ENCODE peak calls at places on chromosomes 13 and 19, in nine cellular contexts. One of them, this sample, is unnamed.

GRCh38 chr13:31786011-31786410 is 46.7 kb downstream of the RXFP2 start:
- DNase-seq in iris pigment epithelial cell: peak
- DNase-seq in activated CD8-positive, alpha-beta memory T cell treated with anti-CD3 and anti-CD28 coated beads for 1 hour: no peak
- DNase-seq in activated CD8-positive, alpha-beta T cell treated with anti-CD3 and anti-CD28 coated beads, Interleukin-2, amount 10 ng/mL, durations not matched to agents 7 days and 5 days: no peak
- DNase-seq in NCI-H2029: no peak
- DNase-seq in stimulated activated CD4-positive, alpha-beta T cell treated with anti-CD3 and anti-CD28 coated beads, Interleukin-2, amount 100 ng/mL, for 24 hours: no peak
- DNase-seq in colonic mucosa: no peak
- DNase-seq in upper lobe of left lung: no peak
- DNase-seq in midbrain: no peak
- DNase-seq in this sample: peak

GRCh38 chr19:9885077-9885552 is 50.0 kb downstream of the PIN1 start:
- DNase-seq in iris pigment epithelial cell: peak
- DNase-seq in activated CD8-positive, alpha-beta memory T cell treated with anti-CD3 and anti-CD28 coated beads for 1 hour: no peak
- DNase-seq in activated CD8-positive, alpha-beta T cell treated with anti-CD3 and anti-CD28 coated beads, Interleukin-2, amount 10 ng/mL, durations not matched to agents 7 days and 5 days: no peak
- DNase-seq in NCI-H2029: no peak
- DNase-seq in stimulated activated CD4-positive, alpha-beta T cell treated with anti-CD3 and anti-CD28 coated beads, Interleukin-2, amount 100 ng/mL, for 24 hours: no peak
- DNase-seq in colonic mucosa: no peak
- DNase-seq in upper lobe of left lung: no peak
- DNase-seq in midbrain: peak
- DNase-seq in this sample: peak

GRCh38 chr13:24671367-24672117 is 8.7 kb upstream of the ATP12A start:
- DNase-seq in iris pigment epithelial cell: peak
- DNase-seq in activated CD8-positive, alpha-beta memory T cell treated with anti-CD3 and anti-CD28 coated beads for 1 hour: no peak
- DNase-seq in activated CD8-positive, alpha-beta T cell treated with anti-CD3 and anti-CD28 coated beads, Interleukin-2, amount 10 ng/mL, durations not matched to agents 7 days and 5 days: peak
- DNase-seq in NCI-H2029: peak
- DNase-seq in stimulated activated CD4-positive, alpha-beta T cell treated with anti-CD3 and anti-CD28 coated beads, Interleukin-2, amount 100 ng/mL, for 24 hours: no peak
- DNase-seq in colonic mucosa: peak
- DNase-seq in upper lobe of left lung: no peak
- DNase-seq in midbrain: peak
- DNase-seq in this sample: peak

GRCh38 chr13:54366728-54367127 is 1338.1 kb downstream of the OLFM4 start:
- DNase-seq in iris pigment epithelial cell: no peak
- DNase-seq in activated CD8-positive, alpha-beta memory T cell treated with anti-CD3 and anti-CD28 coated beads for 1 hour: no peak
- DNase-seq in activated CD8-positive, alpha-beta T cell treated with anti-CD3 and anti-CD28 coated beads, Interleukin-2, amount 10 ng/mL, durations not matched to agents 7 days and 5 days: no peak
- DNase-seq in NCI-H2029: no peak
- DNase-seq in stimulated activated CD4-positive, alpha-beta T cell treated with anti-CD3 and anti-CD28 coated beads, Interleukin-2, amount 100 ng/mL, for 24 hours: no peak
- DNase-seq in colonic mucosa: no peak
- DNase-seq in upper lobe of left lung: no peak
- DNase-seq in midbrain: no peak
- DNase-seq in this sample: no peak

GRCh38 chr13:51714663-51715168 is 89.2 kb downstream of the DHRS12 start:
- DNase-seq in iris pigment epithelial cell: peak
- DNase-seq in activated CD8-positive, alpha-beta memory T cell treated with anti-CD3 and anti-CD28 coated beads for 1 hour: no peak
- DNase-seq in activated CD8-positive, alpha-beta T cell treated with anti-CD3 and anti-CD28 coated beads, Interleukin-2, amount 10 ng/mL, durations not matched to agents 7 days and 5 days: no peak
- DNase-seq in NCI-H2029: no peak
- DNase-seq in stimulated activated CD4-positive, alpha-beta T cell treated with anti-CD3 and anti-CD28 coated beads, Interleukin-2, amount 100 ng/mL, for 24 hours: no peak
- DNase-seq in colonic mucosa: no peak
- DNase-seq in upper lobe of left lung: no peak
- DNase-seq in midbrain: no peak
- DNase-seq in this sample: peak

GRCh38 chr19:3471954-3472655 is 8.2 kb downstream of the SMIM24 start:
- DNase-seq in iris pigment epithelial cell: no peak
- DNase-seq in activated CD8-positive, alpha-beta memory T cell treated with anti-CD3 and anti-CD28 coated beads for 1 hour: peak
- DNase-seq in activated CD8-positive, alpha-beta T cell treated with anti-CD3 and anti-CD28 coated beads, Interleukin-2, amount 10 ng/mL, durations not matched to agents 7 days and 5 days: peak
- DNase-seq in NCI-H2029: no peak
- DNase-seq in stimulated activated CD4-positive, alpha-beta T cell treated with anti-CD3 and anti-CD28 coated beads, Interleukin-2, amount 100 ng/mL, for 24 hours: peak
- DNase-seq in colonic mucosa: no peak
- DNase-seq in upper lobe of left lung: peak
- DNase-seq in midbrain: peak
- DNase-seq in this sample: peak

GRCh38 chr19:50482271-50482855 is 5.7 kb upstream of the GARIN5A start:
- DNase-seq in iris pigment epithelial cell: no peak
- DNase-seq in activated CD8-positive, alpha-beta memory T cell treated with anti-CD3 and anti-CD28 coated beads for 1 hour: no peak
- DNase-seq in activated CD8-positive, alpha-beta T cell treated with anti-CD3 and anti-CD28 coated beads, Interleukin-2, amount 10 ng/mL, durations not matched to agents 7 days and 5 days: no peak
- DNase-seq in NCI-H2029: no peak
- DNase-seq in stimulated activated CD4-positive, alpha-beta T cell treated with anti-CD3 and anti-CD28 coated beads, Interleukin-2, amount 100 ng/mL, for 24 hours: no peak
- DNase-seq in colonic mucosa: no peak
- DNase-seq in upper lobe of left lung: no peak
- DNase-seq in midbrain: no peak
- DNase-seq in this sample: no peak

GRCh38 chr19:5339950-5340636 is 519 bp downstream of the PTPRS start:
- DNase-seq in iris pigment epithelial cell: no peak
- DNase-seq in activated CD8-positive, alpha-beta memory T cell treated with anti-CD3 and anti-CD28 coated beads for 1 hour: no peak
- DNase-seq in activated CD8-positive, alpha-beta T cell treated with anti-CD3 and anti-CD28 coated beads, Interleukin-2, amount 10 ng/mL, durations not matched to agents 7 days and 5 days: no peak
- DNase-seq in NCI-H2029: no peak
- DNase-seq in stimulated activated CD4-positive, alpha-beta T cell treated with anti-CD3 and anti-CD28 coated beads, Interleukin-2, amount 100 ng/mL, for 24 hours: peak
- DNase-seq in colonic mucosa: no peak
- DNase-seq in upper lobe of left lung: peak
- DNase-seq in midbrain: no peak
- DNase-seq in this sample: no peak